ENCODE peak calls at places on chromosome 9, in eight cellular contexts. K is tibial artery, H is tibial nerve, P is neural progenitor cell, V is lung, N is NB4, T is heart right ventricle, X is fibroblast of lung. D is an unnamed sample.

GRCh38 chr9:17291766-17292165 is 156.9 kb downstream of the CNTLN start:
- DNase-seq in V (no peak), T (no peak), H (no peak), K (no peak), N (no peak), P (no peak), X (peak), D (peak)

GRCh38 chr9:101477736-101478135 is 42.2 kb upstream of the ALDOB start:
- DNase-seq in N (no peak), T (no peak), X (peak), P (no peak), K (no peak), V (no peak), H (no peak), D (peak)

GRCh38 chr9:16673171-16673570 is 197.3 kb downstream of the BNC2 start:
- DNase-seq in N (no peak), H (no peak), P (no peak), T (no peak), V (no peak), X (peak), K (no peak), D (peak)

GRCh38 chr9:68750786-68751185 is 45.7 kb downstream of the PIP5K1B start:
- DNase-seq in X (no peak), P (peak), T (no peak), K (no peak), N (no peak), V (no peak), H (no peak), D (no peak)

GRCh38 chr9:6655036-6655435 is 9.5 kb upstream of the GLDC start:
- DNase-seq in N (no peak), H (no peak), K (no peak), T (no peak), V (no peak), P (no peak), X (no peak), D (no peak)

GRCh38 chr9:75175395-75175794 is 87.1 kb downstream of the OSTF1 start:
- DNase-seq in V (no peak), H (no peak), N (no peak), X (no peak), K (no peak), T (peak), P (no peak), D (no peak)

GRCh38 chr9:113659740-113660139 is 196.2 kb downstream of the RGS3 start:
- DNase-seq in K (no peak), N (no peak), X (no peak), H (no peak), V (no peak), T (no peak), P (no peak), D (no peak)

GRCh38 chr9:37752646-37753488 is 738 bp upstream of the TRMT10B start:
- DNase-seq in H (no peak), K (no peak), N (no peak), P (no peak), V (no peak), X (no peak), T (no peak), D (peak)

GRCh38 chr9:135037521-135038250 is 49.8 kb upstream of the OLFM1 start:
- DNase-seq in P (no peak), H (no peak), V (no peak), K (no peak), T (no peak), N (peak), X (no peak), D (no peak)

GRCh38 chr9:28882528-28882927 is 1309.2 kb upstream of the C9orf72 start:
- DNase-seq in X (no peak), N (no peak), T (no peak), P (no peak), H (no peak), K (no peak), V (no peak), D (no peak)

GRCh38 chr9:98078895-98079294 is 22.4 kb downstream of the NANS start:
- DNase-seq in N (no peak), V (no peak), T (no peak), H (no peak), X (no peak), K (no peak), P (no peak), D (no peak)

GRCh38 chr9:137025120-137025966 is 2.7 kb downstream of the ABCA2 start:
- DNase-seq in X (no peak), K (no peak), N (no peak), V (no peak), T (no peak), H (peak), P (peak), D (peak)

GRCh38 chr9:137028013-137028280 is at the start of gene ABCA2:
- DNase-seq in T (no peak), H (no peak), V (no peak), K (no peak), X (peak), P (no peak), N (no peak), D (no peak)

GRCh38 chr9:137027369-137028012 is 546 bp downstream of the ABCA2 start:
- DNase-seq in X (peak), P (peak), N (peak), V (no peak), H (no peak), K (no peak), T (no peak), D (no peak)

GRCh38 chr9:137026828-137027227 is 1.2 kb downstream of the ABCA2 start:
- DNase-seq in H (no peak), T (no peak), P (no peak), K (no peak), N (peak), X (no peak), V (no peak), D (no peak)

GRCh38 chr9:137026384-137026783 is 1.7 kb downstream of the ABCA2 start:
- DNase-seq in X (no peak), P (no peak), K (no peak), N (no peak), V (no peak), T (no peak), H (no peak), D (no peak)
- H3K4me3 ChIP-seq in X (no peak), P (no peak), K (no peak), N (peak), V (no peak), T (no peak), H (peak), D (no peak)

GRCh38 chr9:130237763-130238524 is 27.6 kb upstream of the HMCN2 start:
- DNase-seq in K (no peak), P (no peak), N (peak), H (no peak), T (no peak), V (peak), X (no peak), D (no peak)

GRCh38 chr9:130234340-130235260 is 31.0 kb upstream of the HMCN2 start:
- DNase-seq in X (peak), N (peak), P (no peak), H (no peak), V (no peak), T (no peak), K (no peak), D (peak)

GRCh38 chr9:130237071-130237470 is 28.5 kb upstream of the HMCN2 start:
- DNase-seq in P (no peak), V (no peak), X (no peak), H (no peak), N (no peak), K (no peak), T (no peak), D (no peak)

GRCh38 chr9:130235558-130236435 is 29.8 kb upstream of the HMCN2 start:
- DNase-seq in T (peak), P (peak), K (peak), V (peak), X (peak), N (peak), H (peak), D (peak)

GRCh38 chr9:130236436-130236985 is 29.0 kb upstream of the HMCN2 start:
- DNase-seq in H (no peak), P (no peak), K (no peak), V (no peak), T (no peak), X (no peak), N (no peak), D (no peak)
- TF ChIP-seq CTCF in H (no peak), P (no peak), K (no peak), V (no peak), T (no peak), X (no peak), N (no peak), D (no peak)

GRCh38 chr9:77507212-77507961 is 140.7 kb downstream of the GNA14 start:
- DNase-seq in K (no peak), V (no peak), N (no peak), H (peak), X (peak), P (no peak), T (no peak), D (peak)
- H3K4me3 ChIP-seq in K (no peak), V (no peak), N (no peak), H (no peak), X (no peak), P (no peak), T (no peak), D (no peak)

DNA sequence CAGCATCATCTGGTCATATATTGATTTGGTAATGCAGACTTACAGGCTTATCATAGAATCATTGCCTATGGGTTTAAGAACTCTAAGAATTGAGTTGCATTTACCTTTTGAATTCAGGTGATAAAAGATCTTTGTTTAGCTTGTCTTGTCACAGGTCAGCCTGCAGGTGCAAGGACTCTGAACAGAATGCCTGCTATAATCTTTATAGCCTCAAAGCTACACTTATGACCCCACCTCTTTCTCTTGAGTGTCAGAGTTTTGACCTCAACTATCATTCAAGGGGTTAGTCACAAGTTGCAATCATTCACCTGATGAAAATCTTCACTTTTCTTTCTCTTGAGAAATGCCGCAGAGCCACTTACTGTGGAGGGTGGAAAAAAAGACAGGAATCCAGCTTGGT is 49.5 kb downstream of the ERCC6L2 start:
- DNase-seq in P (no peak), K (no peak), H (no peak), T (no peak), V (no peak), N (no peak), X (no peak), D (no peak)
- TF ChIP-seq CTCF in P (no peak), K (no peak), H (no peak), T (no peak), V (no peak), N (no peak), X (no peak), D (no peak)

GRCh38 chr9:108245331-108245730 is 610.5 kb downstream of the ACTL7B start:
- DNase-seq in N (no peak), H (no peak), V (no peak), P (no peak), T (no peak), K (no peak), X (no peak), D (no peak)
- H3K4me3 ChIP-seq in N (no peak), H (no peak), V (no peak), P (no peak), T (no peak), K (no peak), X (no peak), D (no peak)

GRCh38 chr9:2302606-2303005 is 287.5 kb downstream of the SMARCA2 start:
- DNase-seq in N (no peak), H (no peak), T (no peak), X (no peak), V (no peak), P (no peak), K (no peak), D (no peak)

GRCh38 chr9:2299843-2300205 is 284.7 kb downstream of the SMARCA2 start:
- DNase-seq in V (no peak), K (no peak), N (no peak), H (no peak), X (no peak), T (no peak), P (no peak), D (no peak)

GRCh38 chr9:2298217-2298616 is 283.1 kb downstream of the SMARCA2 start:
- DNase-seq in N (no peak), P (no peak), K (no peak), T (no peak), H (no peak), X (no peak), V (no peak), D (no peak)

GRCh38 chr9:2299156-2299842 is 284.2 kb downstream of the SMARCA2 start:
- DNase-seq in K (no peak), X (no peak), P (no peak), H (no peak), N (no peak), V (peak), T (no peak), D (no peak)

GRCh38 chr9:2297771-2298170 is 282.6 kb downstream of the SMARCA2 start:
- DNase-seq in H (no peak), X (no peak), T (no peak), V (no peak), K (no peak), N (no peak), P (no peak), D (peak)
- TF ChIP-seq CTCF in H (no peak), X (no peak), T (no peak), V (no peak), K (no peak), N (no peak), P (no peak), D (no peak)

GRCh38 chr9:87973122-87973521 is 1.2 kb downstream of the CDK20 start:
- DNase-seq in V (no peak), T (no peak), H (no peak), X (no peak), N (peak), K (no peak), P (no peak), D (no peak)
- H3K4me3 ChIP-seq in V (no peak), T (no peak), H (no peak), X (no peak), N (no peak), K (no peak), P (no peak), D (peak)

DNA sequence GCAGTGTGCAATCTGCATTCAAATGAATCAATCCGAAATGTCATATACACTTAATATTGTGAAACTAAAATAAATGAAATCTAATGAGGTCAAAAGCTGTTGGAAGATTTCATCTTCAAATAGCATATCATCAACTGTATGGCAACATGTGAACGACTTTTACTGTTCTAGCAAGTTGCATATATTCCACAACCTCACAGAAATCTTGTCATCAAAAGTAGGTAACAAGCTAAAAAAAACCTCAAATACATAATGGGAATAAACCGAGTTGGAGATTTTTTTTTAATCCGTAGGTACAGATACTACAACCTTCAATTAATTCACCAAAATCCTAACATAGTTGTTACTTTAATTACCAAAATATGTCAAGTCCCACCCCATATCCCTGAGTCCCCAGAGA is 1.1 kb downstream of the PTBP3 start:
- DNase-seq in K (no peak), X (no peak), P (no peak), V (no peak), H (no peak), T (no peak), N (no peak), D (no peak)
- TF ChIP-seq CTCF in K (no peak), X (no peak), P (no peak), V (no peak), H (no peak), T (no peak), N (no peak), D (no peak)

D was measured in foreskin fibroblast.